ENCODE peak calls at places on chromosomes 12 and 14, in eight cellular contexts. W is iPS DF 6.9, M is fibroblast of mammary gland, B is dorsolateral prefrontal cortex, U is ascending aorta, D is kidney, A is transverse colon, V is esophagus squamous epithelium. I is an unnamed sample.

GRCh38 chr12:7091660-7092228 is 501 bp downstream of the C1R start:
- DNase-seq in A (peak; percentile 22), W (no peak), V (no peak), M (no peak), D (peak; percentile 92), U (no peak), B (no peak), I (peak; percentile 39)

GRCh38 chr12:125983784-125984510 is 918.7 kb downstream of the AACS start:
- DNase-seq in U (no peak), W (peak; percentile 13), B (no peak), M (no peak), V (no peak), A (no peak), D (no peak), I (peak; percentile 35)

GRCh38 chr14:75559451-75560187 is 18.8 kb upstream of the FLVCR2 start:
- DNase-seq in A (no peak), V (no peak), D (peak; percentile 82), M (peak; percentile 79), B (no peak), U (no peak), W (no peak), I (no peak)

GRCh38 chr14:92464716-92465115 is 48.9 kb upstream of the RIN3 start:
- DNase-seq in W (no peak), A (no peak), B (no peak), M (no peak), V (no peak), D (no peak), U (no peak), I (no peak)

GRCh38 chr12:94872671-94873367 is 130.7 kb downstream of the NDUFA12 start:
- DNase-seq in U (no peak), M (no peak), D (peak; percentile 74), W (no peak), V (no peak), A (no peak), B (no peak), I (no peak)

GRCh38 chr12:89880695-89881350 is 172.2 kb upstream of the ATP2B1 start:
- DNase-seq in U (no peak), B (no peak), W (no peak), D (no peak), M (no peak), A (peak; percentile 31), V (peak; percentile 15), I (no peak)

GRCh38 chr12:6424848-6425247 is 19.9 kb upstream of the CD27 start:
- DNase-seq in D (no peak), W (no peak), A (no peak), B (no peak), U (no peak), V (no peak), M (no peak), I (no peak)

GRCh38 chr14:100234511-100234910 is 4.4 kb upstream of the YY1 start:
- DNase-seq in A (no peak), D (no peak), B (no peak), M (no peak), W (no peak), V (no peak), U (no peak), I (no peak)

GRCh38 chr14:50107850-50108249 is 8.5 kb downstream of the VCPKMT start:
- DNase-seq in D (peak; percentile 71), W (no peak), U (no peak), M (no peak), V (no peak), A (no peak), B (no peak), I (no peak)
- H3K4me3 ChIP-seq in D (no peak overlapping the region), W (no peak overlapping the region), U (no peak overlapping the region), M (no peak overlapping the region), V (no peak overlapping the region), A (no peak overlapping the region), B (no peak overlapping the region), I (no peak overlapping the region)

GRCh38 chr12:41596190-41596589 is 408.1 kb downstream of the PDZRN4 start:
- DNase-seq in U (no peak), A (no peak), D (no peak), M (no peak), V (no peak), W (no peak), B (no peak), I (no peak)
- H3K4me3 ChIP-seq in U (no peak overlapping the region), A (no peak overlapping the region), D (no peak overlapping the region), M (no peak overlapping the region), V (no peak overlapping the region), W (no peak overlapping the region), B (no peak overlapping the region), I (no peak overlapping the region)

DNA sequence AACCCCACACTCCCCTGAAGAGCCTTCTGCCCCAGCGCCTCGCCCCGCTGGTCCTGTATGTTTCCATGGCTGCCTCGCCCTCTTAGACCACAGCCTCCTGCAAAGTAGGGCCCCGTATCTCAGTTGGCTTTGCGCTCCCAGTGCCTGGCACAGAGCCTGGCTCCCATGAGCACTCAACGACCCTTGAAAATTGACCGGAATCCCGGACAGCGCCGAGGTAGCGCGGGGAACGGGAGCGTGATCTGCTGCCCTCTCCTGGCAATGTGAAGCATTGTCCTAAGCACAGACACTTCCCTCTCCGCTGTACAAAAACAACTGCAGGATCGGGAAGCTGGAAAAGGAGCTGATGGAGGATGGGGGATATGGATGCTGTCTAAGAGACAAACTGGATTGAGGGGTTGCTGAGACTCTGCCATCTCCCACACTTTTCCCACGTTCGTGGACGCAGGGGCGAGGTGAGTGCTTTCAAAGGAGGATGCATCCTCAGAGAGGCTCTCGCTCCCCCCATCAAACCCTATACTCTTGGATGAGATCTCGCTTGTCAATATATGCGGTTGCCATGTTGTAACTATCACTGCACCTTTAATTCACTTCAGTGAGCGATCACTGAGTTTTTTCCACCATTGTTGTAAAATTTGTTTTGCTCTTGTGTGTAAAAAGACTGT is 10.7 kb upstream of the FKBP4 start:
- DNase-seq in V (no peak), M (peak; percentile 47), B (peak; percentile 57), U (no peak), A (peak; percentile 67), W (peak; percentile 72), D (peak; percentile 81), I (peak; percentile 76)
- H3K4me3 ChIP-seq in V (no peak overlapping the region), M (no peak overlapping the region), B (peak overlapping the region; percentile 35), U (peak overlapping the region; percentile 56), A (no peak overlapping the region), W (no peak overlapping the region), D (no peak overlapping the region), I (no peak overlapping the region)

GRCh38 chr12:105841880-105842279 is 296.9 kb downstream of the NUAK1 start:
- DNase-seq in A (no peak), W (no peak), D (no peak), U (no peak), V (no peak), M (no peak), B (no peak), I (no peak)

GRCh38 chr12:105840384-105840783 is 298.4 kb downstream of the NUAK1 start:
- DNase-seq in A (no peak), D (no peak), B (no peak), M (no peak), W (no peak), V (no peak), U (no peak), I (no peak)

GRCh38 chr12:105836235-105836634 is 302.5 kb downstream of the NUAK1 start:
- DNase-seq in D (no peak), B (no peak), W (no peak), V (no peak), M (no peak), A (no peak), U (no peak), I (no peak)

GRCh38 chr12:105835505-105835904 is 303.2 kb downstream of the NUAK1 start:
- DNase-seq in D (no peak), W (no peak), A (no peak), M (no peak), U (no peak), B (no peak), V (no peak), I (no peak)

GRCh38 chr12:105839629-105840127 is 299.1 kb downstream of the NUAK1 start:
- DNase-seq in B (no peak), A (no peak), W (no peak), U (no peak), D (no peak), V (no peak), M (no peak), I (no peak)
- H3K4me3 ChIP-seq in B (no peak overlapping the region), A (no peak overlapping the region), W (no peak overlapping the region), U (no peak overlapping the region), D (no peak overlapping the region), V (no peak overlapping the region), M (no peak overlapping the region), I (no peak overlapping the region)

GRCh38 chr12:70920891-70921290 is 353 bp upstream of the PTPRR start:
- DNase-seq in W (no peak), D (no peak), A (no peak), B (peak; percentile 28), M (no peak), V (no peak), U (no peak), I (no peak)
- H3K4me3 ChIP-seq in W (peak overlapping the region; percentile 9), D (no peak overlapping the region), A (no peak overlapping the region), B (peak overlapping the region; percentile 46), M (no peak overlapping the region), V (no peak overlapping the region), U (peak overlapping the region; percentile 42), I (no peak overlapping the region)

GRCh38 chr14:34496679-34497513 is 34.9 kb upstream of the SPTSSA start:
- DNase-seq in U (peak; percentile 27), D (peak; percentile 87), A (peak; percentile 74), M (peak; percentile 100), V (peak; percentile 7), B (peak; percentile 58), W (peak; percentile 48), I (peak; percentile 81)

GRCh38 chr14:34501997-34502396 is 37.5 kb downstream of the EAPP start:
- DNase-seq in U (no peak), A (no peak), D (no peak), M (peak; percentile 25), B (no peak), W (no peak), V (no peak), I (no peak)

GRCh38 chr14:34498684-34499412 is 36.8 kb upstream of the SPTSSA start:
- DNase-seq in W (no peak), B (no peak), M (peak; percentile 38), A (peak; percentile 53), D (no peak), V (no peak), U (no peak), I (peak; percentile 33)

GRCh38 chr14:34501004-34501580 is 38.4 kb downstream of the EAPP start:
- DNase-seq in A (no peak), V (no peak), U (no peak), D (no peak), B (no peak), W (no peak), M (no peak), I (no peak)

DNA sequence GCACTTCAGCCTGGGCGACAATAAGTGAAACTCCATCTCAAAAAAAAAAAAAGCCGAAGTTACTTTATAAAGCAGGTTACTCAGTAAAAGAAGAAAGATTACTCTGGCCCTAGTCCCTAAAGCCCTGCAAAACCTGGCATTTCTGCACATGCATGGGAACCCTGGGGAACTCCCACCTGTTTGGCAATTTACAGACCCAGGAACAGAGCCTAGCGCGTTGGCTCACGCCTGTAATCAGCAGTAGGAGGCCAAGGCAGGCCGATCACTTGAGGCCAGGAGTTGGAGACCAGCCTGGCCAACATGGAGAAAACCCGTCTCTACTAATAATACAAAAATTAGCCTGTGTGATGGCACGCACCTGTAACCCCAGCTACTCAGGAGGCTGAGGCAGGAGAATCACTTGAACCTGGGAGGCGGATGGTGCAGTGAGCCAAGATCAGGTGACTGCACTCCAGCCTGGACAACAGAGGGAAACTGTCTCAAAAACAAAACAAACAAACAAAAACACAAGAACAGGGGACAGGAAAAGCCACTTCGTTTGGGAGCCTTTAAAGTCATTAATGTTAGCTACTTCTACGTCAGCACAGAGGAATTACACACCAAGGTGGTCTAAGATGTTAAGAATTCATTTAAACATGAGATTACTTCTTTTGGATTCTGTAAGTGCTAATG is 34.1 kb upstream of the SPTSSA start:
- DNase-seq in W (no peak), A (no peak), V (no peak), D (no peak), M (no peak), U (no peak), B (no peak), I (no peak)
- H3K4me3 ChIP-seq in W (no peak overlapping the region), A (no peak overlapping the region), V (no peak overlapping the region), D (no peak overlapping the region), M (no peak overlapping the region), U (no peak overlapping the region), B (no peak overlapping the region), I (no peak overlapping the region)

I was measured in Caco-2.